ENCODE peak calls at places on chromosomes 16 and 17, in five cellular contexts. A is small intestine, D is heart right ventricle, T is testis, K is upper lobe of right lung. Z is an unnamed sample. For H3K4me1 and H3K9me3, the result is how much of the 10 kb centered on the place peaks cover.

GRCh38 chr17:58305626-58306025 is 23.0 kb downstream of the TSPOAP1 start:
- DNase-seq in A (no peak), D (no peak), T (no peak), K (no peak), Z (no peak)

GRCh38 chr17:34351041-34351575 is 5.2 kb upstream of the CCL13 start:
- DNase-seq in A (no peak), D (no peak), T (no peak), K (no peak), Z (no peak)

GRCh38 chr16:89670496-89671431 is 13.1 kb downstream of the SPATA33 start:
- DNase-seq in A (peak), D (no peak), T (no peak), K (no peak), Z (no peak)

GRCh38 chr16:85607331-85607765 is 5.8 kb upstream of the GSE1 start:
- DNase-seq in A (peak), D (no peak), T (no peak), K (no peak), Z (no peak)

GRCh38 chr17:31509095-31509804 is 117.8 kb downstream of the RAB11FIP4 start:
- DNase-seq in A (no peak), D (no peak), T (peak), K (no peak), Z (no peak)

GRCh38 chr16:22672830-22673210 is 141.1 kb upstream of the HS3ST2 start:
- DNase-seq in A (no peak), D (no peak), T (no peak), K (no peak), Z (no peak)

GRCh38 chr17:48954300-48954755 is 9.7 kb upstream of the SNF8 start:
- DNase-seq in A (peak), D (no peak), T (no peak), K (no peak), Z (no peak)

GRCh38 chr16:29809031-29809747 is 2.8 kb upstream of the PRRT2 start:
- DNase-seq in A (no peak), D (no peak), T (no peak), K (peak), Z (no peak)

GRCh38 chr16:17451835-17452234 is 18.9 kb downstream of the XYLT1 start:
- DNase-seq in A (no peak), D (no peak), T (no peak), K (no peak), Z (no peak)

GRCh38 chr16:23679986-23680336 is 1.3 kb downstream of the PLK1 start:
- DNase-seq in A (no peak), D (no peak), T (no peak), K (no peak), Z (no peak)

GRCh38 chr17:74427763-74428153 is 4.1 kb upstream of the GPRC5C start:
- DNase-seq in A (no peak), D (no peak), T (no peak), K (no peak), Z (no peak)

GRCh38 chr16:88389621-88390160 is 6.9 kb downstream of the ZNF469 start:
- DNase-seq in A (no peak), D (no peak), T (no peak), K (no peak), Z (no peak)

GRCh38 chr17:55743103-55743679 is 7.7 kb upstream of the PCTP start:
- DNase-seq in A (peak), D (no peak), T (no peak), K (no peak), Z (no peak)

GRCh38 chr17:44536090-44536960 is 21.0 kb upstream of the FZD2 start:
- DNase-seq in A (no peak), D (peak), T (peak), K (no peak), Z (no peak)

GRCh38 chr17:357634-358033 is 5.0 kb upstream of the RPH3AL start:
- DNase-seq in A (no peak), D (no peak), T (no peak), K (peak), Z (no peak)

GRCh38 chr17:17681744-17682292 is 560 bp downstream of the RAI1 start:
- DNase-seq in A (no peak), D (peak), T (peak), K (peak), Z (peak)

GRCh38 chr17:49571283-49571682 is 4.4 kb upstream of the NXPH3 start:
- DNase-seq in A (no peak), D (no peak), T (no peak), K (no peak), Z (peak)

GRCh38 chr16:881219-882097 is 80.9 kb upstream of the GNG13 start:
- DNase-seq in A (no peak), D (no peak), T (no peak), K (no peak), Z (peak)

GRCh38 chr17:76398523-76399174 is 14.2 kb downstream of the SPHK1 start:
- DNase-seq in A (no peak), D (no peak), T (no peak), K (no peak), Z (no peak)

GRCh38 chr17:2954898-2955445 is 108.4 kb downstream of the OR1D5 start:
- DNase-seq in A (no peak), D (no peak), T (no peak), K (no peak), Z (peak)

GRCh38 chr17:39244016-39244599 is 18.4 kb upstream of the STAC2 start:
- DNase-seq in A (no peak), D (no peak), T (no peak), K (no peak), Z (no peak)

GRCh38 chr17:28978016-28978415 is 26.7 kb upstream of the PHF12 start:
- DNase-seq in A (no peak), D (no peak), T (no peak), K (no peak), Z (no peak)
- H3K4me1 ChIP-seq in A (under half), D (under half), T (under half), K (under half), Z (under half)

GRCh38 chr16:35180970-35181369 is 1721.6 kb downstream of the TP53TG3F start:
- DNase-seq in A (no peak), D (no peak), T (no peak), K (no peak), Z (no peak)
- H3K9me3 ChIP-seq in A (under half), D (under half), T (under half), K (under half), Z (under half)

GRCh38 chr16:68740628-68741346 is 3.7 kb downstream of the CDH1 start:
- DNase-seq in A (no peak), D (no peak), T (no peak), K (no peak), Z (no peak)

GRCh38 chr16:68737046-68737729 is at the start of gene CDH1:
- DNase-seq in A (peak), D (no peak), T (peak), K (peak), Z (no peak)

GRCh38 chr16:68736561-68736960 is 531 bp upstream of the CDH1 start:
- DNase-seq in A (no peak), D (no peak), T (no peak), K (no peak), Z (no peak)

GRCh38 chr16:68737730-68738590 is 868 bp downstream of the CDH1 start:
- DNase-seq in A (peak), D (no peak), T (peak), K (peak), Z (no peak)

GRCh38 chr16:68739964-68740627 is 3.0 kb downstream of the CDH1 start:
- DNase-seq in A (peak), D (no peak), T (no peak), K (no peak), Z (no peak)
- H3K4me1 ChIP-seq in A (under half), D (under half), T (under half), K (under half), Z (under half)

DNA sequence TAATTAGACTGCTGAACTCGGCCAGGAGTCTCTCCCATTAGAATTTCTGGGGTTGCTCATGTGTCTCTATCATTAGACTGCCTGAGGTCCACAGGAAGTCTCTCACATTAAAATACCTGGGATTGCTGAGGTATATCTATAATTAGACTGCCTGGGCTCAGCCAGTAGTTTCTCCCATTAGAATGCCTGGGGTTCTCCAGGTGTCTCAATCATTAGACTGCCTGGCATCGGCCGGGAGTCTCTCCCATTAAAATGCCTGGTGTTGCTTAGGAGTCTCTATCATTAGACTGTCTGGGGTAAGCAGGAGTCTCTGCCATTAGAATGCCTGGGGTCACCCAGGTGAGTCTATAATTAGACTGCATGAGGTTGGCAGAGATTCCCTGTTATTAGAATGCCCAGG is 2233.4 kb downstream of the TP53TG3F start:
- DNase-seq in A (no peak), D (no peak), T (no peak), K (no peak), Z (no peak)
- H3K9me3 ChIP-seq in A (under half), D (under half), T (under half), K (under half), Z (under half)

GRCh38 chr16:66509576-66509975 is 40.3 kb downstream of the TK2 start:
- DNase-seq in A (no peak), D (no peak), T (no peak), K (no peak), Z (peak)
- H3K4me1 ChIP-seq in A (under half), D (under half), T (under half), K (under half), Z (under half)

GRCh38 chr16:3306078-3306477 is 781 bp downstream of the ZNF75A start:
- DNase-seq in A (no peak), D (no peak), T (no peak), K (no peak), Z (no peak)

GRCh38 chr16:3304370-3304769 is 860 bp downstream of the TIGD7 start:
- DNase-seq in A (no peak), D (no peak), T (no peak), K (no peak), Z (no peak)

DNA sequence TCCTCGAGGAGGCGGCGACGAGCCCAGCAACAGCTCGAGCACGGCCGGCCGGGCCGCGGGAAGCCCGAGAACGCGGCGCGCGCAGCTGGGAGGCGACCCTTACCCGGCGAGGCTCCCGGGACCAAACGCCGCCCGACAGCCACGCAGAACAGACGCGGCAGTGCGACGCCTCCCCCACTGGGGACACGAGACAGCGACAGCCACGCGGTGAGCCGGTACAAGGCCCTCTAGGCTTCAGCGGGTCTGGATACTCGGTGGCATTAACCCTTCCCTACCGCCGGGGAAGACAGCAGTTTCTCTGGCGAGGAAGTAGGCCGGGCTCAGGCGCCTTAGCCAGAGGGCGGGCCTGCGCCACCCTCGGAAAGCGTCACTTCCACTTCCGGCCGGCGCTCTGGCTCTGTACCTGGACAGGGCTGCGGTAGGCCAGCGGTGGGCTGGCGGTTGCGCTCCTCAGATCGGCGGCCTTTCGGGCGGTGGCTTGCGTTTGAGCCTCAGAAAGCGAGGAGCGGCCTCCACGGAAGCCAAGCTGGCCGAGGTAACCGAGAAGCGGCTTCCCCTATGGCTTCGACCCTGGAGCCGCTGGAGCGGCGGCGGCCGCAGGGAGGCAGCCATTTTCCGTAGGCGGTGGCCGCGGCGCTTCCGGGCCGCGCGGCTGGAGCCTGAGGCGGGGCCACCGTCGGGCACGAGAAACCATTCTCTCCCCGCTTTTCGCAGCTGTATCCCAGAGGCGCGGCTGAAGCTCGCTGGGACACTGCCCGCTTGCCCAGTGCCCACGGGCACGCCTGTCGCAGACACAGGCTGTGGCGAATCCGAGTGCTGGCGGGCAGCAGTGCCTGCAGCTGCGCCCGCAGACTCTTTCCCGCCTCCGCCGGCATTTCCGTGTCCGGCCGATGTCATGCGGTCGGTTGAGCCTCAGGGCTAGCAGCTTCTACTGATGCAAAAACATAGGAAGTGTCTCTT is at the start of the genes TIGD7 and ZNF75A:
- DNase-seq in A (peak), D (peak), T (peak), K (peak), Z (peak)
- H3K9me3 ChIP-seq in A (under half), D (under half), T (under half), K (half or more), Z (under half)

GRCh38 chr17:80790021-80790765 is 201.4 kb upstream of the CHMP6 start:
- DNase-seq in A (no peak), D (no peak), T (no peak), K (no peak), Z (no peak)
- H3K4me1 ChIP-seq in A (under half), D (under half), T (under half), K (under half), Z (under half)

GRCh38 chr17:80552523-80552922 is 7.9 kb downstream of the RPTOR start:
- DNase-seq in A (no peak), D (no peak), T (no peak), K (no peak), Z (no peak)
- H3K9me3 ChIP-seq in A (under half), D (under half), T (under half), K (under half), Z (under half)

GRCh38 chr17:41537614-41537954 is 9.5 kb upstream of the KRT19 start:
- DNase-seq in A (no peak), D (no peak), T (no peak), K (no peak), Z (peak)

GRCh38 chr17:41537990-41538389 is 9.9 kb upstream of the KRT19 start:
- DNase-seq in A (no peak), D (no peak), T (no peak), K (no peak), Z (peak)

GRCh38 chr17:41539979-41540701 is 12.0 kb upstream of the KRT19 start:
- DNase-seq in A (no peak), D (no peak), T (no peak), K (no peak), Z (peak)

GRCh38 chr17:41538565-41538991 is 10.5 kb upstream of the KRT19 start:
- DNase-seq in A (no peak), D (no peak), T (no peak), K (no peak), Z (peak)

GRCh38 chr17:41539071-41539492 is 11.0 kb upstream of the KRT19 start:
- DNase-seq in A (no peak), D (no peak), T (no peak), K (no peak), Z (peak)
- H3K4me1 ChIP-seq in A (under half), D (under half), T (under half), K (under half), Z (under half)

DNA sequence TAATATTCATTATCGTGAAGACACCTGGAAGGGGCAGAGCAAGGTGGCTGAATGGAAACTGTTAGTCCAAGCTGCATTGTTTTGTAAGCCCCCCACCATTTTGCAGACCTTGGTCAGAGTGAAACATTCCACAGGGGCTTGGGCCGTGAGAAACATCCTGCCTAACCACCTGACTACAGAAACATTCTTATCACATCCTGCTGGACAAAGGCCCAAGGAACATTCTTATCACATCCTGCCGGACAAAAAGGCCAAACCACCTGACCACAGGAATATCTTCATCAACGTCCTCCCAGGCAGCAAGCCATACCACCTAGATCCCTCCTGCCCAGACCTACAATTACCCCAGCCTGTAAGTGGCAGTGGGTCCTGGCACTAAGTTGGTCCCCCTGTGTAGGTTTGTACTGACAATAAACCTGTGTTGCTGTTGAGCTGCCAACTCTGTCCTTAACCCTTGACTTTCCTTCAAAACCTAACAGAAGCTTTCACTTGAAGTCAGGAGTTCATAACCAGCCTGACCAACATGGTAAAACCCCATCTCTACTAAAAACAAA is 19.6 kb downstream of the ATF7IP2 start:
- DNase-seq in A (no peak), D (peak), T (peak), K (no peak), Z (no peak)
- H3K9me3 ChIP-seq in A (under half), D (under half), T (under half), K (under half), Z (under half)

Z was measured in aorta.